ENCODE peak calls at places on chromosomes 13 and 19, in ten cellular contexts. O is AG10803; J is esophagus squamous epithelium; M is pons; Z is cardiac muscle cell; G is activated CD4-positive, alpha-beta T cell treated with anti-CD3 and anti-CD28 coated beads for 48 hours; B is SK-N-SH; D is nucleus accumbens; T is lung; R is iris pigment epithelial cell. E is an unnamed sample.

GRCh38 chr19:2517881-2518601 is 42.1 kb downstream of the GADD45B start:
- DNase-seq in O (peak; percentile 9), J (no peak), M (no peak), Z (no peak), G (no peak), B (no peak), D (no peak), T (no peak), R (peak; percentile 36), E (no peak)

GRCh38 chr13:94020833-94021232 is 458.6 kb downstream of the DCT start:
- DNase-seq in O (no peak), J (no peak), M (no peak), Z (no peak), G (no peak), B (no peak), D (no peak), T (no peak), R (peak; percentile 11), E (no peak)

GRCh38 chr19:4722671-4723464 is 774 bp downstream of the DPP9 start:
- DNase-seq in O (peak; percentile 87), J (no peak), M (peak; percentile 24), Z (peak; percentile 89), G (peak; percentile 28), B (no peak), D (no peak), T (no peak), R (peak; percentile 36), E (no peak)

GRCh38 chr13:44618326-44618725 is 42.2 kb upstream of the TSC22D1 start:
- DNase-seq in O (peak; percentile 67), J (no peak), M (no peak), Z (peak; percentile 43), G (no peak), B (no peak), D (no peak), T (no peak), R (peak; percentile 34), E (no peak)

GRCh38 chr13:100528353-100528752 is 60.2 kb downstream of the GGACT start:
- DNase-seq in O (no peak), J (no peak), M (no peak), Z (no peak), G (no peak), B (no peak), D (no peak), T (no peak), R (no peak), E (no peak)

GRCh38 chr13:35961002-35961401 is 170.2 kb downstream of the DCLK1 start:
- DNase-seq in O (no peak), J (no peak), M (no peak), Z (no peak), G (no peak), B (no peak), D (no peak), T (no peak), R (peak; percentile 70), E (no peak)

GRCh38 chr19:45947926-45948325 is 25.7 kb downstream of the NOVA2 start:
- DNase-seq in O (peak; percentile 30), J (no peak), M (no peak), Z (no peak), G (no peak), B (no peak), D (no peak), T (no peak), R (peak; percentile 44), E (no peak)

GRCh38 chr13:113854238-113855011 is 9.5 kb downstream of the GAS6 start:
- DNase-seq in O (peak; percentile 86), J (no peak), M (peak; percentile 66), Z (peak; percentile 41), G (no peak), B (no peak), D (no peak), T (no peak), R (no peak), E (no peak)

GRCh38 chr13:29706923-29707322 is 111.4 kb upstream of the SLC7A1 start:
- DNase-seq in O (no peak), J (no peak), M (no peak), Z (peak; percentile 4), G (no peak), B (no peak), D (no peak), T (no peak), R (no peak), E (no peak)

GRCh38 chr13:33090755-33091454 is 74.7 kb downstream of the KL start:
- DNase-seq in O (no peak), J (no peak), M (no peak), Z (no peak), G (no peak), B (no peak), D (no peak), T (no peak), R (peak; percentile 20), E (no peak)

GRCh38 chr13:20779405-20779804 is 5.6 kb upstream of the EEF1AKMT1 start:
- DNase-seq in O (no peak), J (no peak), M (no peak), Z (no peak), G (no peak), B (no peak), D (no peak), T (no peak), R (no peak), E (no peak)

E was measured in thoracic aorta.